ENCODE peak calls at places on chromosome 11, in five cellular contexts. P is A549, Z is K562, B is HepG2, Q is GM23338. O is an unnamed sample.

GRCh38 chr11:12745787-12746186 is 71.6 kb downstream of the TEAD1 start:
- DNase-seq in B (no peak), Q (no peak), P (no peak), Z (no peak), O (no peak)

GRCh38 chr11:129930306-129930705 is 34.9 kb upstream of the NFRKB start:
- DNase-seq in Q (no peak), P (no peak), Z (peak; percentile 33), B (no peak), O (no peak)

GRCh38 chr11:60111793-60112192 is 23.3 kb downstream of the MS4A2 start:
- DNase-seq in Q (no peak), Z (no peak), P (no peak), B (no peak), O (no peak)

GRCh38 chr11:86737752-86738151 is 62.6 kb upstream of the PRSS23 start:
- DNase-seq in B (no peak), Z (no peak), P (peak; percentile 63), Q (no peak), O (no peak)

GRCh38 chr11:66999555-66999954 is 23.4 kb upstream of the SYT12 start:
- DNase-seq in P (no peak), Z (no peak), Q (no peak), B (no peak), O (no peak)

GRCh38 chr11:69292221-69292648 is 1.7 kb upstream of the MYEOV start:
- DNase-seq in P (peak; percentile 34), B (no peak), Q (peak; percentile 61), Z (peak; percentile 66), O (no peak)

GRCh38 chr11:204587-205109 is 2.6 kb downstream of the BET1L start:
- DNase-seq in Q (no peak), B (no peak), Z (no peak), P (no peak), O (no peak)

GRCh38 chr11:121715395-121715794 is 262.6 kb upstream of the SORL1-AS1 start:
- DNase-seq in Z (no peak), Q (no peak), P (no peak), B (no peak), O (no peak)

GRCh38 chr11:134508219-134508990 is 96.4 kb upstream of the B3GAT1 start:
- DNase-seq in Z (no peak), B (no peak), P (no peak), Q (no peak), O (no peak)

GRCh38 chr11:110490886-110491285 is 61.1 kb downstream of the FDX1 start:
- DNase-seq in Q (no peak), Z (peak; percentile 27), P (no peak), B (no peak), O (no peak)

GRCh38 chr11:118907051-118907748 is 18.5 kb downstream of the BCL9L start:
- DNase-seq in Q (peak; percentile 91), P (peak; percentile 82), Z (peak; percentile 81), B (peak; percentile 73), O (peak; percentile 61)

GRCh38 chr11:45091563-45092392 is 54.7 kb upstream of the PRDM11 start:
- DNase-seq in B (no peak), Q (peak; percentile 93), P (peak; percentile 58), Z (no peak), O (no peak)

GRCh38 chr11:44101098-44101497 is 5.6 kb downstream of the EXT2 start:
- DNase-seq in Z (no peak), P (no peak), Q (no peak), B (no peak), O (no peak)

GRCh38 chr11:71203681-71204080 is 48.7 kb downstream of the SHANK2 start:
- DNase-seq in B (no peak), Q (no peak), Z (no peak), P (no peak), O (no peak)

GRCh38 chr11:43953521-43953920 is 11.1 kb downstream of the C11orf96 start:
- DNase-seq in P (no peak), B (no peak), Z (no peak), Q (no peak), O (no peak)

GRCh38 chr11:77278595-77279506 is 22.6 kb downstream of the GDPD4 start:
- DNase-seq in Q (no peak), B (no peak), P (no peak), Z (no peak), O (no peak)

GRCh38 chr11:24704716-24705115 is 207.9 kb downstream of the LUZP2 start:
- DNase-seq in Z (no peak), B (no peak), Q (no peak), P (no peak), O (no peak)

GRCh38 chr11:35040221-35040942 is 98.6 kb upstream of the CD44 start:
- DNase-seq in P (peak; percentile 57), Z (peak; percentile 46), Q (no peak), B (no peak), O (peak; percentile 84)

GRCh38 chr11:33829430-33830141 is 55.3 kb upstream of the FBXO3 start:
- DNase-seq in Q (peak; percentile 83), P (peak; percentile 73), B (peak; percentile 13), Z (peak; percentile 71), O (peak; percentile 28)

GRCh38 chr11:119783466-119784400 is 54.7 kb upstream of the NECTIN1 start:
- DNase-seq in B (no peak), P (no peak), Z (no peak), Q (no peak), O (no peak)

GRCh38 chr11:66936326-66936725 is 21.9 kb downstream of the PC start:
- DNase-seq in B (peak; percentile 50), P (peak; percentile 57), Z (no peak), Q (no peak), O (no peak)

GRCh38 chr11:42066113-42066512 is 606.7 kb upstream of the LRRC4C start:
- DNase-seq in B (no peak), Z (no peak), Q (no peak), P (peak; percentile 14), O (no peak)

GRCh38 chr11:83835423-83835822 is 549.3 kb upstream of the CCDC90B start:
- DNase-seq in Z (no peak), P (no peak), B (no peak), Q (no peak), O (peak; percentile 24)

GRCh38 chr11:84142411-84142810 is 856.2 kb upstream of the CCDC90B start:
- DNase-seq in B (no peak), P (no peak), Q (peak; percentile 26), Z (no peak), O (no peak)

GRCh38 chr11:21602734-21603133 is 590.2 kb upstream of the ANO5 start:
- DNase-seq in Q (no peak), B (no peak), Z (no peak), P (no peak), O (no peak)

DNA sequence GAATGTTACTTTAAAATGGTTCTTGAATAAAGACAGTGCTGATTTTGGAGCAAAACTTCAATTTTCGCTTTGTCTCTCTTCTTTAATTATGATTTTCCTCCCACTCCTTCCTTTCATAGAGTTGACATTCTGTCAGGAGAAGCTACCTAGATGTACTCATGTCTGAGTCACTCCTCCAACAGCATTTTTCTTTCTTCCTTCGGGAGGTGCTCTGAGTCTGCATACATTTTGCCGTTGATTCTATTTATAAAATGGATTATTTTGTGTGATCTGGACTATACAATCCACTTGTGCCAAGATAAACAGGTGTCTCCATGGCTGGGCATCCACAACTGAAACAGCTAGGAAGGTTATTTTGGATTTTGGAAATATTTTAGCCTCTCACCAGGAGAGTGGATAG is 588.3 kb upstream of the ANO5 start:
- DNase-seq in Q (no peak), Z (no peak), P (no peak), B (no peak), O (no peak)
- TF ChIP-seq JUNB in Q (no peak), Z (no peak), P (no peak), B (no peak), O (no peak)

GRCh38 chr11:128469220-128469619 is 118.1 kb downstream of the ETS1 start:
- DNase-seq in P (no peak), B (no peak), Z (no peak), Q (no peak), O (peak; percentile 77)
- TF ChIP-seq JUNB in P (no peak), B (no peak), Z (no peak), Q (no peak), O (peak; percentile 69)

GRCh38 chr11:48007677-48008076 is 27.3 kb downstream of the PTPRJ start:
- DNase-seq in Q (no peak), Z (no peak), B (no peak), P (peak; percentile 61), O (no peak)

GRCh38 chr11:48004456-48004855 is 24.1 kb downstream of the PTPRJ start:
- DNase-seq in P (no peak), B (no peak), Q (no peak), Z (no peak), O (no peak)

GRCh38 chr11:48005133-48005532 is 24.8 kb downstream of the PTPRJ start:
- DNase-seq in Z (no peak), B (no peak), Q (no peak), P (no peak), O (no peak)

GRCh38 chr11:48005878-48006277 is 25.5 kb downstream of the PTPRJ start:
- DNase-seq in P (no peak), Z (no peak), B (no peak), Q (no peak), O (no peak)

DNA sequence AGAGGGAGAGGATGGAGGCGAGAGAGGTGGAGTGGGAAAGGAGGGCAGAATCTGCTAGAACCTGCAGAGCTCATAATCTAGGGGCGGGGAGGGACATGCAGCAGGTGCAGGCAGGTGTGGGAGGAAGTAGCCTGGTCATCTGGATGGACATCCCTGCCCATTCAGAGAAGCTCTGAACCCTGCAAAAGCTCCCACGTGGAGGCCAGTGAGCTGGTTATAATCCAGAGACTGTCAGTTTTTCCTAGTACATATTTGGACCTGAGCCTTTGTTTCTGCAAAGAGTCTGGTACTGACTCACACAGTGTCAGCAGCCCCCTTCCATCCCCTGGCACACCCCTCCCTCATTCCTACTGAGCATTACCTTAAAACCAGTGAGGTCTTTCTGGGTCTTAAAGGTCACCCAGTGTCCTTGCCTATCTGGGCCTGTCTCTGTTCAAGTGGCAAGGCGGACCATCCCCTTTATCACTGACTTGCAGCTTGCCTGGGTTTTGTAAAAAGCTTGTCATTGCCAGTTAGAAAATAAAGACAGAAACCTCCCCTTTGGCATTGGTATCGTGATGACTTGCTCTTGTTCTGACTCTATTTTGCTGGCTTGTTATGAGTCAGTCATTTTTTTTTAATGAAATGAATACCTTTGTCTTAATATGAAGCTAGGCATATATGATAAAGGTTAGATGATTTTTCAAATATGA is 26.1 kb downstream of the PTPRJ start:
- DNase-seq in Z (peak; percentile 64), P (no peak), Q (no peak), B (no peak), O (peak; percentile 73)
- TF ChIP-seq JUNB in Z (no peak), P (no peak), Q (no peak), B (no peak), O (peak; percentile 100)

DNA sequence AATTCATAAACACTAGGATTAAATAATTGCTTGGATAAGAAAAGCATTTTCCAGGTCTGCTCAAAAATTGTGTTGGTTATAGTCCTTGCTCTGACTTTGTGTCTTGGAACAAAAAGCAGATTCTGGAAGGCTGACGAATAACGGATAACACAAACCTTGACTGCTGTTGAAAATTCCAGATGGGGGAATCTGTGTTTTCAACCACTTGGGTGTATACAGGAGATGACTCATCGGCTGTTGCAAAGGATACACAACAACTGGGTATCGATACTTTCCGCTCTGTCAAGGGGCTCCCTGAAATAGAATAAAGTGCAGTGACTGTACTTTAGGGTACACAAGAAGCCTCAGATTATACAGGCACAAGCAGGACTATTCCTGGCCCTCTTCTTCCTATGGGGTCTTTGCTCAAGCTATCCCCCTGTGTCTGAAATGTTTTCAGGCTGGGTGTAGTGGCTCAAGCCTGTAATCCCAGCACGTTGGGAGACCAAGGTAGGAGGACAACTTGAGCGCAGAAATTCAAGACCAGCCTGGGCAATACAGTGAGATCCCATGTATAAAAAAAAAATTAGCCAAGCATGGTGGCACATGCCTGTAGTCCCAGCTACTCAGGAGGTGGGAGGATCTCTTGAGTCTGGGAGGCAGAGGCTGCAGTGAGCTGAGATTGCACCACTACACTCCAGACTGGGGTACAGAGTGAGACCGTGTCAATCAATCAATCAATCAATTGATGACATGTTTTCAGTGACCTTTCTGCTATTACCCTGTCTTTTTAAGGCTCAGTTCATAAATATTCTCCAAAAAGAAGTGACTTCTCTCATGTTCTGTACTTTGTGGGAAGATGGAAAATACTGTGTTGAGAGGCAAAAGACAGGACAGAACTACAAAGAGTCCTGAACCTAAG is 48.6 kb upstream of the UCP3 start:
- DNase-seq in P (no peak), B (peak; percentile 9), Q (no peak), Z (peak; percentile 45), O (no peak)
- TF ChIP-seq JUNB in P (no peak), B (no peak), Q (no peak), Z (peak; percentile 49), O (no peak)